ENCODE peak calls at places on chromosomes 7 and 10, in five cellular contexts. O is H9, N is H1, F is mesenchymal stem cell, Q is trophoblast cell. K is an unnamed sample.

GRCh38 chr7:118352854-118353453 is 128.4 kb downstream of the ANKRD7 start:
- DNase-seq in N (no peak), O (no peak), Q (peak), F (peak), K (peak)

GRCh38 chr7:47905071-47905920 is 43.0 kb downstream of the PKD1L1 start:
- DNase-seq in O (no peak), Q (peak), F (peak), N (no peak), K (peak)

GRCh38 chr7:5773661-5774086 is 7.8 kb downstream of the RNF216 start:
- DNase-seq in Q (peak), O (no peak), N (no peak), F (peak), K (no peak)

GRCh38 chr10:43292745-43293676 is 26.1 kb upstream of the RASGEF1A start:
- DNase-seq in N (no peak), Q (peak), O (peak), F (peak), K (peak)

GRCh38 chr7:2512179-2512644 is 7.4 kb upstream of the LFNG start:
- DNase-seq in N (no peak), F (no peak), Q (no peak), O (no peak), K (no peak)

GRCh38 chr10:10235003-10235402 is 782.7 kb upstream of the CELF2 start:
- DNase-seq in O (no peak), N (no peak), F (no peak), Q (no peak), K (peak)

GRCh38 chr10:86389441-86390193 is 23.0 kb upstream of the GRID1 start:
- DNase-seq in Q (peak), O (peak), F (peak), N (peak), K (no peak)

GRCh38 chr7:43700059-43700501 is 29.2 kb downstream of the COA1 start:
- DNase-seq in Q (peak), O (no peak), N (no peak), F (peak), K (peak)

GRCh38 chr7:15130666-15131541 is 228.4 kb upstream of the DGKB start:
- DNase-seq in F (peak), N (no peak), O (no peak), Q (peak), K (no peak)

GRCh38 chr7:127859330-127859729 is 171.9 kb downstream of the LRRC4 start:
- DNase-seq in O (no peak), N (no peak), F (no peak), Q (no peak), K (no peak)

GRCh38 chr7:64562246-64562620 is 638 bp downstream of the ZNF680 start:
- DNase-seq in N (no peak), F (no peak), Q (peak), O (no peak), K (no peak)

GRCh38 chr7:140696024-140696678 is 357 bp upstream of the NDUFB2 start:
- DNase-seq in N (no peak), Q (peak), F (peak), O (peak), K (peak)

GRCh38 chr7:12553421-12553820 is 17.1 kb upstream of the SCIN start:
- DNase-seq in Q (no peak), O (no peak), N (no peak), F (no peak), K (no peak)

GRCh38 chr10:31912289-31912688 is 16.3 kb downstream of the ARHGAP12 start:
- DNase-seq in N (no peak), F (peak), O (no peak), Q (peak), K (no peak)

GRCh38 chr7:99104631-99105030 is 39.3 kb downstream of the SMURF1 start:
- DNase-seq in Q (peak), N (no peak), O (no peak), F (no peak), K (no peak)
- H2AK5ac ChIP-seq in Q (no peak), N (no peak), O (no peak), F (no peak), K (no peak)

DNA sequence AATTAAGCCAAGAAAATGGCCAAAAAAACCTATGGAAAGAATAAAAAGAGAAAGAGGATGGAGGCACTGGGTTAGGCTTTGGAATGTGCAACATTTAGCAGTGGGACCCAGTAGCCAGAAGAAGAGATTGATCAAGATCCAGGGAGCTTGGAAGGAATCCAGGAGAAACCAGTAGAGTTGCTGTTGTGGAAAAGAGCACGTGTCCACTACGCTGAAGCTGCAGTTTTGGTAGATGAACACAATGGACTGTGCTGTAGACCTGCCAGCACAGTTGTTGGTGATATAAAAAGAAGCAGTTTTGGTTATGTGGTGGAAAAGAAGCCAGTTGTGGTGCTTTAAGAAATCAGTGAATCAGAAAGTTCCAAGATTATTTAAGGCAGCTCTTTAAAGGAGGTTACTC is 802.2 kb upstream of the POM121L12 start:
- DNase-seq in O (no peak), F (no peak), Q (no peak), N (no peak), K (no peak)
- H2BK12ac ChIP-seq in O (no peak), F (no peak), Q (no peak), N (no peak), K (no peak)

GRCh38 chr10:15609291-15609690 is 110.4 kb downstream of the ITGA8 start:
- DNase-seq in O (no peak), N (no peak), F (no peak), Q (peak), K (no peak)

GRCh38 chr10:15601819-15602218 is 117.9 kb downstream of the ITGA8 start:
- DNase-seq in N (no peak), O (no peak), F (no peak), Q (no peak), K (no peak)

GRCh38 chr10:15603446-15604011 is 116.2 kb downstream of the ITGA8 start:
- DNase-seq in N (no peak), F (peak), Q (no peak), O (no peak), K (no peak)

GRCh38 chr10:15605740-15606369 is 113.9 kb downstream of the ITGA8 start:
- DNase-seq in O (no peak), F (no peak), N (no peak), Q (no peak), K (no peak)
- H2AFZ ChIP-seq in O (no peak), F (no peak), N (no peak), Q (no peak), K (no peak)

DNA sequence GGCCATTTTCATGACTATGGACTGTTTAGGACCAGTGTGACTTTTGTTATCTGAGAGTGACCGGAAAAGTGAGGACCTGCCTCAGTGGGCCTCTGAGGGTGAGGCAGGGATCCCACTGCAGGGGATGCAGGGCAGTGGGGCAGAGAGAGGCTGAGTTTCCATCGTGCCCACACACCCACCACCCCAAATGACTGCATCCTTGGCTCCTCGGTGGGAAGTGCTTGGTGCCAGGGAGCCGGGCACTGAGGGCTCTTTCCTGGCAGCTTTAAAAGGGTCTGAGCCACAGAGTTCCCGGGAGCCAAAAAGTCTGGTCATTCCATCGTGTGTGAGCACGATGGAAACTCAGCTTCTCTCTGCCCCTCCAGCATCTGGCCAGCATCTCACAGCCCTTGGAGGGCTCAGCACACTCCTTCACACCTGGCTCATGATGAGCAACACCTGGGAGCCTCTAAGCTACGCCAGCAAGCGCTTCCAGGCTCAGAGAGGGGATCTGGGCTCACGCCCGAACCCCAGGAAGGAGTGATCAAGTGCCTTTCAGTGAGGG is 59.1 kb downstream of the RAMP3 start:
- DNase-seq in F (no peak), N (no peak), Q (no peak), O (no peak), K (no peak)
- H2AK5ac ChIP-seq in F (no peak), N (no peak), Q (no peak), O (no peak), K (no peak)

GRCh38 chr7:102180727-102181126 is 105.9 kb upstream of the SH2B2 start:
- DNase-seq in O (no peak), Q (no peak), F (no peak), N (no peak), K (no peak)
- H2BK12ac ChIP-seq in O (no peak), Q (no peak), F (no peak), N (no peak), K (no peak)

DNA sequence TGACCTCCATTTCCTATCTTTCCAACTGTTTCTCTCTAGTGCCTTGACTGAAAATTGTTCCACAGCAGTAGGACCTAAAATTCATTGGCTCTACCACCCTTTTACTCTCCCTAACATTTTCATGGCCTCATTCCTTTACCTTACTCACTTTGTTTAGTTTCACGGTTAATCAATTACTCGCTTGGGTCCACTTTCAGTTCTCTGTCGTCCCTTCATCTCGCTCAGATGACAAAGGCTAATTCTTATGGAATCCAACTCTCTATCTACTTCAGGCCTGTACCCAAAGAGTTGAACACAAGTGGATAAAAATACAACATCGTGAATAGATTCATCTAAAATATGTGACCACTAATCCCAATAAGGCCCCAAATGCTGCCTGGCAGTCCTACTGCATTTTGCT is 85.9 kb upstream of the ADO start:
- DNase-seq in F (no peak), O (no peak), N (no peak), Q (no peak), K (no peak)
- H2AFZ ChIP-seq in F (no peak), O (no peak), N (no peak), Q (no peak), K (no peak)

K was measured in neuronal stem cell.